ENCODE peak calls at places on chromosome 16, in six cellular contexts. G is body of pancreas, L is uterus, M is IMR-90, T is GM12878, O is stomach. F is an unnamed sample.

GRCh38 chr16:68272501-68273209 is 8.3 kb downstream of the SLC7A6 start:
- DNase-seq in G (peak; percentile 62), L (no peak), M (no peak), T (no peak), O (peak; percentile 77), F (no peak)

GRCh38 chr16:66248096-66248495 is 118.4 kb upstream of the CDH5 start:
- DNase-seq in G (peak; percentile 35), L (peak; percentile 78), M (peak; percentile 77), T (no peak), O (peak; percentile 37), F (peak; percentile 95)

GRCh38 chr16:89860747-89861304 is 12.6 kb upstream of the TCF25 start:
- DNase-seq in G (peak; percentile 76), L (peak; percentile 58), M (peak; percentile 17), T (no peak), O (peak; percentile 70), F (no peak)

GRCh38 chr16:11391576-11391975 is 46.3 kb downstream of the RMI2 start:
- DNase-seq in G (peak; percentile 95), L (no peak), M (no peak), T (no peak), O (peak; percentile 91), F (no peak)

GRCh38 chr16:1430759-1431496 is at the start of gene PERCC1:
- DNase-seq in G (peak; percentile 27), L (no peak), M (no peak), T (no peak), O (peak; percentile 79), F (no peak)

GRCh38 chr16:2751577-2752034 is 832 bp upstream of the SRRM2 start:
- DNase-seq in G (no peak), L (no peak), M (no peak), T (no peak), O (no peak), F (no peak)

GRCh38 chr16:79850348-79850747 is 249.8 kb upstream of the MAF start:
- DNase-seq in G (no peak), L (peak; percentile 57), M (no peak), T (no peak), O (no peak), F (no peak)

GRCh38 chr16:75860654-75861053 is 134.4 kb upstream of the CPHXL start:
- DNase-seq in G (peak; percentile 21), L (no peak), M (no peak), T (no peak), O (no peak), F (no peak)

GRCh38 chr16:56576585-56577299 is 11.9 kb downstream of the MT4 start:
- DNase-seq in G (peak; percentile 87), L (peak; percentile 69), M (peak; percentile 47), T (peak; percentile 32), O (peak; percentile 87), F (peak; percentile 96)

DNA sequence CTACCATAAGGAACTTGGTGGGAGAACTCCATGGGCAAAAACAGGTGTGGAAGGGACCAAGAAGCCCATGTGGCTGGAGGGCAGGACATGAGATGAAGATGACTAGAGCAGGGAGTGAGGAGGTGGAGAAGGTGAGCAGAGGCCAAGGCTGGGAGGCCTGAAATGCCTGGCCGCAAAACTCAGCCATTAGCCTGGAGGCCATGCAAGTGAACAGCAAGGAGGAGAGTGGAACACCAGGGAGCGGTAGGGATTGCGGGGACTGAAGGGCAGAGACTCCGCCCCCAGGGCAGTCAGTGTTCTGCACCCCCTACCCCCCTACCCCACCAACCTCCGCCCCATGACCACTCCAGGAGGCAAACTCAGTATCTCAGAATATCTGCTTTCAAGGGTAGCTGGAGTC is 17.0 kb downstream of the BCL7C start:
- DNase-seq in G (no peak), L (no peak), M (no peak), T (no peak), O (no peak), F (no peak)
- TF ChIP-seq CTCF in G (no peak), L (no peak), M (no peak), T (no peak), O (no peak), F (no peak)

GRCh38 chr16:81035398-81035974 is at the start of gene ATMIN:
- DNase-seq in G (peak; percentile 95), L (peak; percentile 83), M (peak; percentile 77), T (peak; percentile 15), O (peak; percentile 93), F (peak; percentile 68)
- TF ChIP-seq POLR2A in G (no peak), L (peak; percentile 63), M (peak; percentile 36), T (peak; percentile 63), O (no peak), F (no peak)

DNA sequence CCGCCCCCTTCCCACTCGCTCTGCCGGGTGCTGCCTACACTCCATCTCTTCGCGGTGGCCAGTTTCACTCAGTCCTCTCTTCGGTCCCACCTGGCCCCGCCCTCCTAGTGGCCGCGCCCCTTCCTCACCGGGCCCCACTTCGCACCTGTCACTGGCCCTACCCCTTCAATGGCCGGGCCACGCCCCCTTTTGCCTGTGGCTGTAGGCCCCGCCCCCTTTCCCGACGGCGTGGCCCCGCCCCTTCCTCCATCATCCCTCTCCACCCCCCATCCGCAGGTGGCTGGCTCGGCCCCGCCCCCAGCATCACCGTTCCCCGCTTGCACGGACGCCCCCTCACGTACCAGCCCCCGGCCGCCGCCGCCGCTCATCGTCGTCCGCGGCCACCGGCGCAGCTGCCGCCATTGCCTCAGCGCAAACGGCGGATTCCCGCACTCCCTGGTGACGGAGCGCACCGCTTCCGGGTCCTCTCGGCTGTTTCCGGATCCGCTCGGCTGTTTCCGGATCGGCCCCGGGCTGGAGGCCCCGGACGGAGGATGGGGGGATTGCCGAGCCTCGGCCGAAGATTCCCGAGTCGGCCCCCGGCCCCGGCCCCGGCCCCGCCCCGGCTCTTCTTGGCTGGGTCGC is at the start of gene RABEP2:
- DNase-seq in G (peak; percentile 100), L (peak; percentile 96), M (peak; percentile 78), T (no peak), O (peak; percentile 100), F (peak; percentile 98)
- TF ChIP-seq CTCF in G (no peak), L (no peak), M (no peak), T (no peak), O (no peak), F (no peak)

GRCh38 chr16:77213542-77214108 is 14.4 kb downstream of the SYCE1L start:
- DNase-seq in G (no peak), L (no peak), M (peak; percentile 86), T (no peak), O (no peak), F (no peak)

GRCh38 chr16:77211880-77212735 is 12.9 kb downstream of the SYCE1L start:
- DNase-seq in G (peak; percentile 75), L (peak; percentile 63), M (no peak), T (no peak), O (peak; percentile 47), F (no peak)

GRCh38 chr16:77214411-77215138 is 15.4 kb downstream of the SYCE1L start:
- DNase-seq in G (no peak), L (no peak), M (no peak), T (no peak), O (no peak), F (no peak)

GRCh38 chr16:77208382-77208781 is 9.2 kb downstream of the SYCE1L start:
- DNase-seq in G (no peak), L (no peak), M (no peak), T (no peak), O (no peak), F (no peak)

DNA sequence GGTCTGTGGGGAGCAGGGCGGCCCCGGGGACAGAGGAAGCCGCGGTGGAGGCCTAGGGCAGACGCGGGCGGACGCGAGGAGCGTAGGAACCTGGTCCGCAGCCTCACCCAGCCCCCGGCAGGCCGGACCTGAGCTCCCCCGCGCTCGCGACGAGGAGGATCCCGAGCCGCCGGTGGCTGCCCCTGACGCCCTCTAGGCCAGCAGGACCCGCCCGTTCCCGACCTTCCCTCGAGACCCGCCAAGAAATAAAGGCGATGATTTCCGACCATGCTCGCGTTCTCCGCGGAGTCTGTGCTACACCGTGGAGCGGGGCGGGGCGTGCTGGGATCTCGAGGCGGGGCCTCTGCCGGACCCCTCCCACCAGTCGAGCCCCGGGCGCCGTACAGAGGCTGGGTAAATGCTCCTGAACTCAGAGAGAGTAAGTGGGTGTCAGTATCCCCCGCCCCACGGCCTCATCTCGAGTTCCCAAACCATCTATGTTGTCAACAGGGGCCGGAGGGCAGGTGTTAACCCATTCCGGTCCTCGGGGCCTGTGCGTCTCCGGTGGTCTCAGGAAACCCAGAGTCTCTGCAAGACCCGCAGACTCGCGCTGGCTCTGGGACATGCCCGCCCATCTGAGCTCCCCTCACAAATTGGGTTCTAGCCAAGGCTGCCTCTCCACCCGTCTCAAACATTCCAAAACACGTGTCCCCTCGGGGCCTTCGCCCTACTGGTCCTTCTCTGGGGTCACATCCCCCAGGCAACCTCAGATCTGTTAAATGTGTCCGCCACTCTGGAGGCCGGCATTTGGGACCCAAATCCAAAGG is 13.7 kb downstream of the SYCE1L start:
- DNase-seq in G (peak; percentile 73), L (peak; percentile 71), M (no peak), T (no peak), O (peak; percentile 62), F (peak; percentile 95)
- TF ChIP-seq POLR2A in G (no peak), L (peak; percentile 41), M (no peak), T (no peak), O (no peak), F (no peak)

GRCh38 chr16:49466529-49466831 is 92.9 kb downstream of the C16orf78 start:
- DNase-seq in G (no peak), L (no peak), M (no peak), T (no peak), O (peak; percentile 5), F (peak; percentile 39)
- TF ChIP-seq CTCF in G (no peak), L (no peak), M (no peak), T (no peak), O (no peak), F (no peak)

GRCh38 chr16:74700206-74701040 is at the start of gene MLKL:
- DNase-seq in G (peak; percentile 80), L (peak; percentile 23), M (peak; percentile 26), T (peak; percentile 11), O (peak; percentile 65), F (peak; percentile 55)
- TF ChIP-seq POLR2A in G (peak; percentile 81), L (peak; percentile 35), M (peak; percentile 20), T (peak; percentile 82), O (no peak), F (no peak)

DNA sequence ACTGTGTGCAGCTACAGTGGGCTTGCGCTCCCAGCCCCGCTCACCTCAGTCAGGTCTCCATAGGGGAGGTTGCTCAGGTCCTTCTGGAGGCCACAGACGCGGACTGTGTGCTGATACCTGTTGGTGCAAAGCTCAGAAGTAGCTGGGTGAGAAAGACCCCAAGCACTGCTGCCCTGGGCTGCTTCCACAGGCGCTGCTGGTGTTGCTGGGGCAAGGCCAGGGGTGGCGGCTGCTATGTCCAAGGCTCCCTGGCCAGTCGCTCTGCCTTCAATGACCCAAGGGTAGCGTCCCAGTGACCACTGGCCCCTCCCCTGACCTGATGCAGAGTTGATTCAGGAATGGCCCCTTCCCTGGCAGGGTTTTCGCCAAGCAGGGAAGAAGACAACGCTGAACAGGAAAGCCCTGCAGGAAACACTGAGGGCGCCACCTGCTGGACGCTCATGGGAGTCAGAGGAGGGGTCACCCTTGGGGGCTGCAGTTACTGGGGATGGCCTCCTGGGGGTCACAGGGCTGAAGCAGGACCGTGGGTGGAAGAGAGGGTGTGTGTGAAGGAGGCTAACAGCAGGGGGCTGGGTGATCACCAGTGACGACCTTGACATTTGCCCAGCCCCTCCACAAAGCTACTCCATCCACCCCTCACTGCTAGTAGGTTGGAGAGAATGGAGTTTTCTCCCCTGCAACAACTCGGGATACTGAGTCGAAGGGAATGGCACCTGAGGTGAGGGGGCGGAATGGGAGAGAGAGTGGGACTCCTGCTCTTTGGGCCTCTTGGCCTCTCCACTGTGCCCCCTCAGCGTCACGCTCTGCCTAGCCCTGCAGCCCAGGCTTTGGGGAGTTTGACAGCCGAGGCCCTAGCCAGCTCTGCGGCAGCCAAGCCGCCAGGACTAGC is 38.3 kb downstream of the ABCC12 start:
- DNase-seq in G (peak; percentile 52), L (no peak), M (no peak), T (no peak), O (no peak), F (no peak)
- TF ChIP-seq CTCF in G (peak; percentile 59), L (no peak), M (peak; percentile 76), T (peak; percentile 95), O (no peak), F (no peak)

F was measured in lower leg skin.